ENCODE peak calls at places on chromosomes 2 and 18, in seven cellular contexts. N, K, R, J, D, M and O are unnamed samples.

GRCh38 chr2:233303252-233303651 is 4.4 kb upstream of the SAG start:
- DNase-seq in N (no peak), K (no peak), R (peak; percentile 19), J (no peak), D (no peak), M (no peak), O (no peak)

GRCh38 chr2:3633089-3633981 is 24.7 kb upstream of the ALLC start:
- DNase-seq in N (no peak), K (no peak), R (peak; percentile 36), J (peak; percentile 46), D (peak; percentile 36), M (peak; percentile 20), O (no peak)

GRCh38 chr2:147082850-147083522 is 761.8 kb upstream of the ACVR2A start:
- DNase-seq in N (peak; percentile 1), K (peak; percentile 78), R (no peak), J (no peak), D (peak; percentile 89), M (peak; percentile 32), O (no peak)

GRCh38 chr2:64273524-64274398 is 129.5 kb upstream of the PELI1 start:
- DNase-seq in N (no peak), K (peak; percentile 25), R (no peak), J (no peak), D (peak; percentile 83), M (peak; percentile 95), O (no peak)

GRCh38 chr2:179850188-179850587 is 11.2 kb downstream of the ZNF385B start:
- DNase-seq in N (no peak), K (peak; percentile 5), R (no peak), J (no peak), D (peak; percentile 27), M (peak; percentile 63), O (no peak)

GRCh38 chr2:170313636-170314348 is 135.8 kb downstream of the MYO3B start:
- DNase-seq in N (no peak), K (no peak), R (no peak), J (no peak), D (no peak), M (peak; percentile 59), O (peak; percentile 2)

GRCh38 chr18:37564796-37565137 is 831 bp downstream of the CELF4 start:
- DNase-seq in N (no peak), K (no peak), R (peak; percentile 84), J (peak; percentile 88), D (peak; percentile 80), M (peak; percentile 26), O (peak; percentile 55)

GRCh38 chr18:22433960-22434359 is 16.2 kb upstream of the CTAGE1 start:
- DNase-seq in N (no peak), K (no peak), R (no peak), J (no peak), D (peak; percentile 77), M (no peak), O (no peak)

GRCh38 chr2:9774266-9774665 is 69.0 kb upstream of the TAF1B start:
- DNase-seq in N (no peak), K (no peak), R (no peak), J (no peak), D (peak; percentile 38), M (no peak), O (no peak)

GRCh38 chr2:150888337-150888736 is 373.3 kb downstream of the RBM43 start:
- DNase-seq in N (no peak), K (no peak), R (no peak), J (no peak), D (peak; percentile 49), M (peak; percentile 64), O (no peak)

GRCh38 chr18:63320690-63321265 is 1.2 kb upstream of the BCL2 start:
- DNase-seq in N (no peak), K (peak; percentile 15), R (peak; percentile 68), J (peak; percentile 81), D (peak; percentile 61), M (peak; percentile 49), O (peak; percentile 56)

GRCh38 chr2:111616651-111617218 is 267.3 kb downstream of the ANAPC1 start:
- DNase-seq in N (no peak), K (no peak), R (no peak), J (no peak), D (no peak), M (no peak), O (no peak)

GRCh38 chr2:240346015-240346752 is 89.3 kb upstream of the GPC1 start:
- DNase-seq in N (no peak), K (no peak), R (peak; percentile 31), J (no peak), D (no peak), M (no peak), O (no peak)

GRCh38 chr2:34031097-34031496 is 432.0 kb upstream of the FAM98A start:
- DNase-seq in N (no peak), K (no peak), R (no peak), J (no peak), D (no peak), M (no peak), O (no peak)

GRCh38 chr2:11024687-11025086 is 113.0 kb downstream of the KCNF1 start:
- DNase-seq in N (no peak), K (no peak), R (no peak), J (no peak), D (peak; percentile 1), M (no peak), O (no peak)

GRCh38 chr2:6934758-6935638 is 17.8 kb downstream of the RNF144A start:
- DNase-seq in N (no peak), K (no peak), R (no peak), J (no peak), D (no peak), M (no peak), O (no peak)

GRCh38 chr2:234496442-234496834 is 443 bp downstream of the ARL4C start:
- DNase-seq in N (no peak), K (no peak), R (no peak), J (no peak), D (no peak), M (peak; percentile 41), O (no peak)

GRCh38 chr18:25451077-25451658 is 99.2 kb upstream of the ZNF521 start:
- DNase-seq in N (no peak), K (no peak), R (no peak), J (no peak), D (no peak), M (no peak), O (no peak)

GRCh38 chr18:25446972-25447371 is 95.0 kb upstream of the ZNF521 start:
- DNase-seq in N (no peak), K (no peak), R (no peak), J (no peak), D (no peak), M (no peak), O (no peak)

GRCh38 chr18:25449046-25449445 is 97.1 kb upstream of the ZNF521 start:
- DNase-seq in N (no peak), K (no peak), R (no peak), J (no peak), D (no peak), M (no peak), O (no peak)

DNA sequence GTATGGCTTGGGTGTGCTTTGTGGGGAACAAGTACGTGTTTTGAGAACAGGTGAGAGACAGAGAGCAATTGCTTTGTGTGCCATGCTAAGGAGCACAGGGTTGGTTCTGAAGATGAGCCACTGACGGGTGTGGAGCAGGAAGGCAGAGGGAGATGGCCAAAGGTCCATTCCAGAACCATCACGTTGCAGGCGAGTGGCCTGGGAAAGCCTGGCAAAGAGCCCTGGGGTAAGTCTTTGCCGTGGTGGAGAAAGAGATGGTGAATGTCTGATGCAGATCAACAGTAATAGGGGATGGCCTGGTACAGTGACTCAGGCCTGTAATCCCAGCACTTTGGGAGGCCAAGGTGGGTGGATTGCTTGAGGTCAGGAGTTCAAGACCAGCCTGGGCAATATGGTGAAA is 93.5 kb upstream of the ZNF521 start:
- DNase-seq in N (no peak), K (no peak), R (no peak), J (no peak), D (no peak), M (no peak), O (no peak)
- H3K27ac ChIP-seq in N (no peak overlapping the region), K (no peak overlapping the region), R (no peak overlapping the region), J (no peak overlapping the region), D (no peak overlapping the region), M (no peak overlapping the region), O (no peak overlapping the region)

DNA sequence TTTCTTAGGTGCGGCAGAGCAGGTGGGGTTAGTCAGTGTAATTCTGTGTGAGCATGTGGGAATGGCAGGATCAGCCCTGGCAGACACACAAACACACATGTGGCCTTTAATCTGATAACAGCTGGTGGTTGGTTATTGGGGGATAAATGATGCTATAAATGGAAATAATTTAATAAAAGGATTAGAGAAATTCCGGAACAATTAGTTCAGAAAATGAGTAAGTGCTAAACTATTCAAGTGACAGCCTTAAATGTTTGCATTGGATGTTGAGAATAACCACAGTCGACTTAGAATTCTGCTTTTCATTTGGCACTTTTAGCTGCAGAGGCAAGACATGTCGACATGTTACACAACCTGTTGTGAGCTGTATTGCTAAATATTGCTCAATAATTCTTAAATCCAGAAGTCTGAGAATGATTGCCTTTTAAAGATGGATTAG is 7.2 kb downstream of the SMYD1 start:
- DNase-seq in N (no peak), K (no peak), R (no peak), J (no peak), D (peak; percentile 80), M (peak; percentile 88), O (no peak)
- H3K27ac ChIP-seq in N (no peak overlapping the region), K (no peak overlapping the region), R (no peak overlapping the region), J (no peak overlapping the region), D (peak overlapping the region; percentile 98), M (no peak overlapping the region), O (no peak overlapping the region)

GRCh38 chr2:200050921-200051620 is 95.7 kb downstream of the MAIP1 start:
- DNase-seq in N (no peak), K (no peak), R (no peak), J (no peak), D (no peak), M (no peak), O (no peak)
- H3K27ac ChIP-seq in N (no peak overlapping the region), K (no peak overlapping the region), R (peak overlapping the region; percentile 16), J (no peak overlapping the region), D (no peak overlapping the region), M (no peak overlapping the region), O (no peak overlapping the region)

GRCh38 chr18:58451115-58451971 is 177.5 kb downstream of the ALPK2 start:
- DNase-seq in N (no peak), K (no peak), R (no peak), J (no peak), D (no peak), M (no peak), O (no peak)

GRCh38 chr18:58447342-58448190 is 181.3 kb downstream of the ALPK2 start:
- DNase-seq in N (no peak), K (no peak), R (no peak), J (no peak), D (peak; percentile 19), M (peak; percentile 10), O (no peak)

GRCh38 chr18:58443671-58444070 is 185.2 kb downstream of the ALPK2 start:
- DNase-seq in N (no peak), K (no peak), R (no peak), J (no peak), D (no peak), M (no peak), O (no peak)

GRCh38 chr18:58449366-58449935 is 179.4 kb downstream of the ALPK2 start:
- DNase-seq in N (no peak), K (peak; percentile 12), R (no peak), J (no peak), D (no peak), M (no peak), O (no peak)

DNA sequence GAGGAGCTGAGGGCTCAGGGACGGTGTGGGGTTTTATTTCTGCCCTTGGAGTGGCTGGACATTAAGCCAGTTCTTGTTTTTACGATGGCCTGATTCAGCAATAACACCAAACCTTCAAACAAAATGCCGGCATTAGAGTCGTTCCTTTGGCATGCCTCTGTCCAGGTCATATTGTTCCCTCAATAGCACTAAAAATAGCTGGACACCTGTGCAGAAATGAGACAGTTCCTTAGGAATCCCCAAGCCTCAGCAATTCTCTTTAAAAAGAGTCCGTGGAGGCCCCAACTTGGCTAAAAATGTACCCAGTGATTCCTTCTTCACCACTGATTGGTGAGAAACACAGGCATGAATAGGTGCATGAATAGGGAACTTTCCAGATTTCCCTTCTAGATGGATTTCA is 182.2 kb downstream of the ALPK2 start:
- DNase-seq in N (no peak), K (no peak), R (no peak), J (no peak), D (no peak), M (no peak), O (peak; percentile 22)
- H3K27ac ChIP-seq in N (no peak overlapping the region), K (no peak overlapping the region), R (no peak overlapping the region), J (no peak overlapping the region), D (no peak overlapping the region), M (no peak overlapping the region), O (no peak overlapping the region)